ENCODE peak calls at places on chromosomes 3 and 15, in seven cellular contexts. One of them, this sample, is unnamed. For H3K4me1, the result is how much of the 10 kb centered on the place peaks cover.

GRCh38 chr15:61124195-61124594 is 104.9 kb downstream of the RORA start:
- DNase-seq in endothelial cell of umbilical vein: no peak
- DNase-seq in adipocyte: no peak
- DNase-seq in left lung: no peak
- DNase-seq in mucosa of descending colon: no peak
- DNase-seq in colonic mucosa: no peak
- DNase-seq in body of pancreas: no peak
- DNase-seq in this sample: no peak

GRCh38 chr15:80567721-80568157 is 127.4 kb upstream of the ABHD17C start:
- DNase-seq in endothelial cell of umbilical vein: peak
- DNase-seq in adipocyte: peak
- DNase-seq in left lung: no peak
- DNase-seq in mucosa of descending colon: no peak
- DNase-seq in colonic mucosa: peak
- DNase-seq in body of pancreas: peak
- DNase-seq in this sample: no peak

GRCh38 chr3:50336452-50337174 is 4.0 kb downstream of the RASSF1 start:
- DNase-seq in endothelial cell of umbilical vein: peak
- DNase-seq in adipocyte: peak
- DNase-seq in left lung: no peak
- DNase-seq in mucosa of descending colon: no peak
- DNase-seq in colonic mucosa: no peak
- DNase-seq in body of pancreas: no peak
- DNase-seq in this sample: no peak

GRCh38 chr3:140720242-140720641 is 42.4 kb downstream of the TRIM42 start:
- DNase-seq in endothelial cell of umbilical vein: no peak
- DNase-seq in adipocyte: peak
- DNase-seq in left lung: no peak
- DNase-seq in mucosa of descending colon: no peak
- DNase-seq in colonic mucosa: no peak
- DNase-seq in body of pancreas: peak
- DNase-seq in this sample: no peak

GRCh38 chr15:94747510-94747909 is 516.1 kb downstream of the MCTP2 start:
- DNase-seq in endothelial cell of umbilical vein: no peak
- DNase-seq in adipocyte: no peak
- DNase-seq in left lung: peak
- DNase-seq in mucosa of descending colon: no peak
- DNase-seq in colonic mucosa: no peak
- DNase-seq in body of pancreas: no peak
- DNase-seq in this sample: no peak

GRCh38 chr3:132596816-132597433 is at the start of gene ACKR4:
- DNase-seq in endothelial cell of umbilical vein: peak
- DNase-seq in adipocyte: peak
- DNase-seq in left lung: no peak
- DNase-seq in mucosa of descending colon: no peak
- DNase-seq in colonic mucosa: no peak
- DNase-seq in body of pancreas: no peak
- DNase-seq in this sample: no peak

GRCh38 chr3:191882289-191882688 is 421.3 kb downstream of the PYDC2 start:
- DNase-seq in endothelial cell of umbilical vein: no peak
- DNase-seq in adipocyte: no peak
- DNase-seq in left lung: no peak
- DNase-seq in mucosa of descending colon: no peak
- DNase-seq in colonic mucosa: no peak
- DNase-seq in body of pancreas: no peak
- DNase-seq in this sample: no peak

GRCh38 chr3:170044795-170045244 is 7.0 kb downstream of the GPR160 start:
- DNase-seq in endothelial cell of umbilical vein: no peak
- DNase-seq in adipocyte: no peak
- DNase-seq in left lung: no peak
- DNase-seq in mucosa of descending colon: no peak
- DNase-seq in colonic mucosa: peak
- DNase-seq in body of pancreas: peak
- DNase-seq in this sample: no peak

GRCh38 chr3:167116120-167116922 is 263.8 kb downstream of the ZBBX start:
- DNase-seq in endothelial cell of umbilical vein: no peak
- DNase-seq in adipocyte: no peak
- DNase-seq in left lung: peak
- DNase-seq in mucosa of descending colon: peak
- DNase-seq in colonic mucosa: no peak
- DNase-seq in body of pancreas: no peak
- DNase-seq in this sample: no peak

GRCh38 chr15:59140422-59141226 is 35.7 kb downstream of the CCNB2 start:
- DNase-seq in endothelial cell of umbilical vein: no peak
- DNase-seq in adipocyte: no peak
- DNase-seq in left lung: no peak
- DNase-seq in mucosa of descending colon: no peak
- DNase-seq in colonic mucosa: peak
- DNase-seq in body of pancreas: no peak
- DNase-seq in this sample: no peak

GRCh38 chr3:129474986-129475804 is 35.2 kb downstream of the IFT122 start:
- DNase-seq in endothelial cell of umbilical vein: no peak
- DNase-seq in adipocyte: no peak
- DNase-seq in left lung: no peak
- DNase-seq in mucosa of descending colon: no peak
- DNase-seq in colonic mucosa: no peak
- DNase-seq in body of pancreas: no peak
- DNase-seq in this sample: no peak

GRCh38 chr3:197167546-197167945 is 130.9 kb downstream of the DLG1 start:
- DNase-seq in endothelial cell of umbilical vein: no peak
- DNase-seq in adipocyte: no peak
- DNase-seq in left lung: no peak
- DNase-seq in mucosa of descending colon: no peak
- DNase-seq in colonic mucosa: no peak
- DNase-seq in body of pancreas: no peak
- DNase-seq in this sample: no peak
- H3K4me1 ChIP-seq in endothelial cell of umbilical vein: under half
- H3K4me1 ChIP-seq in adipocyte: under half
- H3K4me1 ChIP-seq in left lung: under half
- H3K4me1 ChIP-seq in mucosa of descending colon: under half
- H3K4me1 ChIP-seq in colonic mucosa: under half
- H3K4me1 ChIP-seq in body of pancreas: under half
- H3K4me1 ChIP-seq in this sample: under half

GRCh38 chr15:63052961-63053698 is 10.6 kb downstream of the TPM1 start:
- DNase-seq in endothelial cell of umbilical vein: peak
- DNase-seq in adipocyte: peak
- DNase-seq in left lung: no peak
- DNase-seq in mucosa of descending colon: no peak
- DNase-seq in colonic mucosa: peak
- DNase-seq in body of pancreas: peak
- DNase-seq in this sample: no peak

GRCh38 chr15:63049747-63050439 is 7.3 kb downstream of the TPM1 start:
- DNase-seq in endothelial cell of umbilical vein: peak
- DNase-seq in adipocyte: no peak
- DNase-seq in left lung: no peak
- DNase-seq in mucosa of descending colon: no peak
- DNase-seq in colonic mucosa: peak
- DNase-seq in body of pancreas: no peak
- DNase-seq in this sample: no peak

GRCh38 chr15:63052128-63052826 is 9.7 kb downstream of the TPM1 start:
- DNase-seq in endothelial cell of umbilical vein: no peak
- DNase-seq in adipocyte: no peak
- DNase-seq in left lung: no peak
- DNase-seq in mucosa of descending colon: no peak
- DNase-seq in colonic mucosa: no peak
- DNase-seq in body of pancreas: no peak
- DNase-seq in this sample: no peak

GRCh38 chr15:63050737-63051700 is 8.5 kb downstream of the TPM1 start:
- DNase-seq in endothelial cell of umbilical vein: peak
- DNase-seq in adipocyte: no peak
- DNase-seq in left lung: no peak
- DNase-seq in mucosa of descending colon: no peak
- DNase-seq in colonic mucosa: peak
- DNase-seq in body of pancreas: no peak
- DNase-seq in this sample: no peak

GRCh38 chr15:63051701-63052066 is 9.1 kb downstream of the TPM1 start:
- DNase-seq in endothelial cell of umbilical vein: no peak
- DNase-seq in adipocyte: no peak
- DNase-seq in left lung: no peak
- DNase-seq in mucosa of descending colon: no peak
- DNase-seq in colonic mucosa: no peak
- DNase-seq in body of pancreas: no peak
- DNase-seq in this sample: no peak
- H3K4me3 ChIP-seq in endothelial cell of umbilical vein: no peak
- H3K4me3 ChIP-seq in adipocyte: peak
- H3K4me3 ChIP-seq in left lung: no peak
- H3K4me3 ChIP-seq in mucosa of descending colon: no peak
- H3K4me3 ChIP-seq in colonic mucosa: no peak
- H3K4me3 ChIP-seq in body of pancreas: no peak
- H3K4me3 ChIP-seq in this sample: no peak

GRCh38 chr3:171802601-171802956 is 7.7 kb downstream of the PLD1 start:
- DNase-seq in endothelial cell of umbilical vein: no peak
- DNase-seq in adipocyte: no peak
- DNase-seq in left lung: no peak
- DNase-seq in mucosa of descending colon: no peak
- DNase-seq in colonic mucosa: no peak
- DNase-seq in body of pancreas: no peak
- DNase-seq in this sample: no peak

GRCh38 chr3:171799501-171799900 is 10.8 kb downstream of the PLD1 start:
- DNase-seq in endothelial cell of umbilical vein: no peak
- DNase-seq in adipocyte: no peak
- DNase-seq in left lung: no peak
- DNase-seq in mucosa of descending colon: no peak
- DNase-seq in colonic mucosa: no peak
- DNase-seq in body of pancreas: no peak
- DNase-seq in this sample: no peak

GRCh38 chr3:171803044-171803443 is 7.2 kb downstream of the PLD1 start:
- DNase-seq in endothelial cell of umbilical vein: no peak
- DNase-seq in adipocyte: no peak
- DNase-seq in left lung: no peak
- DNase-seq in mucosa of descending colon: no peak
- DNase-seq in colonic mucosa: no peak
- DNase-seq in body of pancreas: no peak
- DNase-seq in this sample: no peak

GRCh38 chr3:171804618-171805389 is 5.5 kb downstream of the PLD1 start:
- DNase-seq in endothelial cell of umbilical vein: peak
- DNase-seq in adipocyte: peak
- DNase-seq in left lung: no peak
- DNase-seq in mucosa of descending colon: no peak
- DNase-seq in colonic mucosa: no peak
- DNase-seq in body of pancreas: no peak
- DNase-seq in this sample: no peak

GRCh38 chr3:171801738-171802600 is 8.3 kb downstream of the PLD1 start:
- DNase-seq in endothelial cell of umbilical vein: peak
- DNase-seq in adipocyte: peak
- DNase-seq in left lung: no peak
- DNase-seq in mucosa of descending colon: no peak
- DNase-seq in colonic mucosa: no peak
- DNase-seq in body of pancreas: no peak
- DNase-seq in this sample: no peak
- H3K4me1 ChIP-seq in endothelial cell of umbilical vein: half or more
- H3K4me1 ChIP-seq in adipocyte: half or more
- H3K4me1 ChIP-seq in left lung: under half
- H3K4me1 ChIP-seq in mucosa of descending colon: under half
- H3K4me1 ChIP-seq in colonic mucosa: under half
- H3K4me1 ChIP-seq in body of pancreas: under half
- H3K4me1 ChIP-seq in this sample: half or more

DNA sequence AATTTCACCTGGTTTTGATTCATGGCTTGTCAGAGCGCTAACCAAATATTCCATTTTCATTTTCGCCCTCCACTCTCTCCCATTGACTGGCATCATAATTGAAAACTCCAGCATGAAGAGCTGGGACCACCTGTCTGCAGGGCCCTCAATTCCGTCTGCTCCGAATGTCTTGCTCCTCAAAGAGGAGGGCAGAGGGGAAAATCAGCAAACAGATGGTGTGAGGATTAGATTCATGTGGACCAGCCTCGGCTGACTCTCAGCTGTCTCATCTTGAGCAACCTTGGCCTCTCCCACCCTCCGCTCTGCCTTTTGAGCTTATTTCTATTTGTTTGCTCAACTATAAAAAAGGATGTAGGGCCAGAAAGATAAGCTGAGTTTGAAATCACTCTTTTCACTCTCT is 512.2 kb upstream of the PPP2R3A start:
- DNase-seq in endothelial cell of umbilical vein: no peak
- DNase-seq in adipocyte: no peak
- DNase-seq in left lung: no peak
- DNase-seq in mucosa of descending colon: no peak
- DNase-seq in colonic mucosa: no peak
- DNase-seq in body of pancreas: no peak
- DNase-seq in this sample: no peak
- H3K4me3 ChIP-seq in endothelial cell of umbilical vein: no peak
- H3K4me3 ChIP-seq in adipocyte: no peak
- H3K4me3 ChIP-seq in left lung: no peak
- H3K4me3 ChIP-seq in mucosa of descending colon: no peak
- H3K4me3 ChIP-seq in colonic mucosa: no peak
- H3K4me3 ChIP-seq in body of pancreas: no peak
- H3K4me3 ChIP-seq in this sample: no peak

GRCh38 chr15:89876736-89877135 is 17.1 kb downstream of the AP3S2 start:
- DNase-seq in endothelial cell of umbilical vein: no peak
- DNase-seq in adipocyte: no peak
- DNase-seq in left lung: no peak
- DNase-seq in mucosa of descending colon: no peak
- DNase-seq in colonic mucosa: no peak
- DNase-seq in body of pancreas: no peak
- DNase-seq in this sample: no peak

GRCh38 chr15:89885611-89886010 is 8.2 kb downstream of the AP3S2 start:
- DNase-seq in endothelial cell of umbilical vein: no peak
- DNase-seq in adipocyte: no peak
- DNase-seq in left lung: no peak
- DNase-seq in mucosa of descending colon: no peak
- DNase-seq in colonic mucosa: no peak
- DNase-seq in body of pancreas: no peak
- DNase-seq in this sample: no peak

GRCh38 chr15:89878323-89878722 is 15.5 kb downstream of the AP3S2 start:
- DNase-seq in endothelial cell of umbilical vein: no peak
- DNase-seq in adipocyte: no peak
- DNase-seq in left lung: no peak
- DNase-seq in mucosa of descending colon: no peak
- DNase-seq in colonic mucosa: no peak
- DNase-seq in body of pancreas: no peak
- DNase-seq in this sample: no peak

GRCh38 chr15:89883518-89883917 is 10.3 kb downstream of the AP3S2 start:
- DNase-seq in endothelial cell of umbilical vein: no peak
- DNase-seq in adipocyte: no peak
- DNase-seq in left lung: no peak
- DNase-seq in mucosa of descending colon: no peak
- DNase-seq in colonic mucosa: no peak
- DNase-seq in body of pancreas: no peak
- DNase-seq in this sample: no peak

GRCh38 chr15:89880727-89881126 is 13.1 kb downstream of the AP3S2 start:
- DNase-seq in endothelial cell of umbilical vein: peak
- DNase-seq in adipocyte: no peak
- DNase-seq in left lung: no peak
- DNase-seq in mucosa of descending colon: no peak
- DNase-seq in colonic mucosa: no peak
- DNase-seq in body of pancreas: no peak
- DNase-seq in this sample: no peak
- H3K4me1 ChIP-seq in endothelial cell of umbilical vein: under half
- H3K4me1 ChIP-seq in adipocyte: under half
- H3K4me1 ChIP-seq in left lung: under half
- H3K4me1 ChIP-seq in mucosa of descending colon: under half
- H3K4me1 ChIP-seq in colonic mucosa: under half
- H3K4me1 ChIP-seq in body of pancreas: under half
- H3K4me1 ChIP-seq in this sample: under half